ENCODE peak calls at places on chromosomes 7 and 10, in five cellular contexts. G, R, W, N and J are unnamed samples. For H3K4me1, the result is how much of the 10 kb centered on the place peaks cover.

GRCh38 chr7:156684661-156685060 is 44.1 kb downstream of the RNF32 start:
- DNase-seq in R (no peak), N (no peak), G (no peak), W (no peak), J (no peak)

GRCh38 chr7:41881313-41882130 is 178.6 kb upstream of the INHBA start:
- DNase-seq in W (no peak), G (peak), N (no peak), R (no peak), J (no peak)

GRCh38 chr7:81415181-81415580 is 354.7 kb downstream of the HGF start:
- DNase-seq in N (no peak), G (no peak), R (no peak), W (no peak), J (no peak)

GRCh38 chr7:38335123-38335489 is 61.7 kb upstream of the TARP start:
- DNase-seq in N (no peak), W (no peak), G (no peak), R (no peak), J (no peak)

GRCh38 chr7:57414852-57415251 is 35.1 kb upstream of the ZNF716 start:
- DNase-seq in G (no peak), N (no peak), R (no peak), W (no peak), J (no peak)

GRCh38 chr7:96114190-96114589 is 207.7 kb downstream of the SLC25A13 start:
- DNase-seq in G (no peak), N (no peak), R (no peak), W (no peak), J (no peak)

GRCh38 chr7:947391-948210 is 6.9 kb downstream of the ADAP1 start:
- DNase-seq in R (no peak), N (no peak), G (no peak), W (no peak), J (no peak)

GRCh38 chr10:55470840-55471239 is 669.8 kb upstream of the PCDH15 start:
- DNase-seq in W (no peak), N (no peak), G (no peak), R (no peak), J (no peak)

GRCh38 chr10:51325649-51326048 is 251.4 kb downstream of the PRKG1 start:
- DNase-seq in W (no peak), G (no peak), N (no peak), R (no peak), J (no peak)

GRCh38 chr7:101970047-101970585 is 152.7 kb downstream of the CUX1 start:
- DNase-seq in G (no peak), R (no peak), N (no peak), W (no peak), J (no peak)

GRCh38 chr7:37832194-37832593 is 16.2 kb upstream of the NME8 start:
- DNase-seq in W (peak), R (peak), G (peak), N (peak), J (peak)

GRCh38 chr7:129923709-129924108 is 29.1 kb downstream of the UBE2H start:
- DNase-seq in G (no peak), R (no peak), N (no peak), W (no peak), J (no peak)

GRCh38 chr7:149369497-149369896 is 91.4 kb downstream of the ZNF777 start:
- DNase-seq in N (no peak), G (no peak), W (no peak), R (no peak), J (no peak)

GRCh38 chr10:88913157-88913556 is 33.1 kb downstream of the STAMBPL1 start:
- DNase-seq in G (no peak), N (no peak), W (no peak), R (no peak), J (no peak)

GRCh38 chr10:100222529-100222928 is 6.9 kb downstream of the CHUK start:
- DNase-seq in G (no peak), R (no peak), W (no peak), N (no peak), J (no peak)

GRCh38 chr7:2138146-2138765 is 94.5 kb downstream of the MAD1L1 start:
- DNase-seq in G (no peak), W (no peak), N (no peak), R (no peak), J (no peak)

GRCh38 chr7:15924910-15925309 is 238.4 kb upstream of the MEOX2 start:
- DNase-seq in W (no peak), N (no peak), G (no peak), R (no peak), J (no peak)

GRCh38 chr10:17138450-17139062 is 8.9 kb upstream of the CUBN start:
- DNase-seq in R (no peak), W (no peak), N (no peak), G (no peak), J (no peak)

GRCh38 chr7:100629117-100629711 is 12.1 kb downstream of the TFR2 start:
- DNase-seq in R (no peak), N (peak), W (peak), G (no peak), J (no peak)

GRCh38 chr10:110353244-110354119 is 48.8 kb upstream of the SMNDC1 start:
- DNase-seq in N (peak), W (no peak), G (no peak), R (no peak), J (no peak)

GRCh38 chr10:71086439-71087080 is 125.8 kb upstream of the UNC5B start:
- DNase-seq in R (no peak), W (no peak), N (no peak), G (peak), J (no peak)

GRCh38 chr7:104123786-104124185 is 84.0 kb downstream of the ORC5 start:
- DNase-seq in N (no peak), R (no peak), G (no peak), W (no peak), J (no peak)

GRCh38 chr7:1692500-1693418 is 22.7 kb downstream of the ELFN1 start:
- DNase-seq in R (no peak), N (no peak), W (peak), G (no peak), J (peak)

GRCh38 chr7:149454750-149455149 is 6.1 kb downstream of the ZNF777 start:
- DNase-seq in R (no peak), W (no peak), G (no peak), N (no peak), J (no peak)

GRCh38 chr10:61642073-61642637 is 20.6 kb upstream of the CABCOCO1 start:
- DNase-seq in W (no peak), G (no peak), N (no peak), R (no peak), J (no peak)

GRCh38 chr10:3082290-3082689 is 14.9 kb downstream of the PFKP start:
- DNase-seq in G (no peak), W (no peak), R (no peak), N (no peak), J (no peak)

GRCh38 chr10:29725133-29725720 is 90.5 kb upstream of the SVIL start:
- DNase-seq in R (no peak), N (no peak), W (peak), G (peak), J (no peak)
- H3K4me1 ChIP-seq in R (under half), N (under half), W (under half), G (under half), J (under half)

DNA sequence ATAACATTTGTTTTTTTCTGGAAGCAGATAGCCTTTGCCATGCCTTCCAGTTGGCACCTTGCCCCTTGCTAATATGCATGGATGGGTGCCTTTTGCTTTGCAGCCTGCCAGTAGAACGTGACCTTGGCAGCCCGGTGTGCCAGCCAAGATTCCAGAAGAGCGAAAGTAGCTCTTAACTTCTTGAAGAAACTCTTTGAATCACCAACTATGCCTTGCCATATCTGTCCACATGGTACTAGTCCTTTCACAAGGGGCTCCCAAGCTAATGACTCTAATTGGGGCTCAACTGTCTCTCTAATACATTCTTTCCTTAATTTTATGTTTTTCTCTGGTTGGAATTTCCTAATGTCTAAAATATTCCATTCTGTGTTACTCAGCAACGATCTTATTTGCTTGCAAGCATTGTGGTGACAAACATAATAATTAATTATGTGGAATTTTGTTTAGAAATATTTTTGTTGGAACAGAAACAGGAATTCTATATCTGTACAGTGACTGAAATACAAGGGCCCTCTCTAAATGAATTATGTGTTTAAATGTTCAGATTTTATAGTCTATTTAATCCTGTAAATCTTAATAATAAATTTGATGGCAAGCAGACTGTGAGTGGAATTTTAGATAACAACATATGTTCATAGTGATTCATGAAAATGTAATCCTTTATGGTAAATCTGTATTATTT is 45.8 kb downstream of the HDAC9 start:
- DNase-seq in N (no peak), R (peak), W (peak), G (peak), J (peak)
- H3K4me3 ChIP-seq in N (no peak), R (no peak), W (no peak), G (no peak), J (no peak)

GRCh38 chr10:122114156-122114747 is 125.3 kb downstream of the TACC2 start:
- DNase-seq in R (peak), W (no peak), G (peak), N (no peak), J (peak)

GRCh38 chr10:122115874-122116273 is 126.9 kb downstream of the TACC2 start:
- DNase-seq in G (no peak), W (no peak), N (no peak), R (no peak), J (no peak)

GRCh38 chr10:122113161-122113944 is 124.4 kb downstream of the TACC2 start:
- DNase-seq in N (peak), W (peak), R (peak), G (peak), J (peak)

GRCh38 chr10:122112021-122112616 is 123.2 kb downstream of the TACC2 start:
- DNase-seq in G (no peak), N (no peak), R (no peak), W (peak), J (no peak)

GRCh38 chr10:122112625-122113160 is 123.7 kb downstream of the TACC2 start:
- DNase-seq in R (peak), G (peak), W (peak), N (peak), J (peak)
- TF ChIP-seq POLR2A in R (peak), G (no peak), W (no peak), N (peak), J (peak)

GRCh38 chr10:125026974-125027735 is 85.2 kb downstream of the ZRANB1 start:
- DNase-seq in G (no peak), R (no peak), W (no peak), N (no peak), J (no peak)

GRCh38 chr10:125026036-125026931 is 84.4 kb downstream of the ZRANB1 start:
- DNase-seq in N (no peak), R (no peak), W (no peak), G (no peak), J (no peak)

GRCh38 chr10:125024496-125025234 is 82.7 kb downstream of the ZRANB1 start:
- DNase-seq in W (no peak), G (no peak), R (no peak), N (no peak), J (no peak)

GRCh38 chr10:125023862-125024495 is 82.1 kb downstream of the ZRANB1 start:
- DNase-seq in W (peak), G (peak), N (no peak), R (peak), J (peak)

GRCh38 chr10:125025341-125025740 is 83.4 kb downstream of the ZRANB1 start:
- DNase-seq in N (no peak), G (no peak), R (no peak), W (no peak), J (no peak)
- H3K4me1 ChIP-seq in N (under half), G (half or more), R (half or more), W (under half), J (under half)

GRCh38 chr7:151247611-151248176 is 800 bp downstream of the SMARCD3 start:
- DNase-seq in G (no peak), R (no peak), N (peak), W (peak), J (no peak)
- H3K4me3 ChIP-seq in G (peak), R (peak), N (peak), W (peak), J (peak)

GRCh38 chr7:134355004-134355525 is 38.3 kb upstream of the SLC35B4 start:
- DNase-seq in N (no peak), G (no peak), R (no peak), W (peak), J (no peak)

GRCh38 chr7:134351424-134351823 is 34.7 kb upstream of the SLC35B4 start:
- DNase-seq in R (no peak), W (no peak), G (no peak), N (no peak), J (no peak)

GRCh38 chr7:134350682-134351081 is 34.0 kb upstream of the SLC35B4 start:
- DNase-seq in N (no peak), R (no peak), G (no peak), W (no peak), J (no peak)

GRCh38 chr7:134355925-134356324 is 39.2 kb upstream of the SLC35B4 start:
- DNase-seq in W (peak), N (no peak), R (peak), G (peak), J (no peak)

DNA sequence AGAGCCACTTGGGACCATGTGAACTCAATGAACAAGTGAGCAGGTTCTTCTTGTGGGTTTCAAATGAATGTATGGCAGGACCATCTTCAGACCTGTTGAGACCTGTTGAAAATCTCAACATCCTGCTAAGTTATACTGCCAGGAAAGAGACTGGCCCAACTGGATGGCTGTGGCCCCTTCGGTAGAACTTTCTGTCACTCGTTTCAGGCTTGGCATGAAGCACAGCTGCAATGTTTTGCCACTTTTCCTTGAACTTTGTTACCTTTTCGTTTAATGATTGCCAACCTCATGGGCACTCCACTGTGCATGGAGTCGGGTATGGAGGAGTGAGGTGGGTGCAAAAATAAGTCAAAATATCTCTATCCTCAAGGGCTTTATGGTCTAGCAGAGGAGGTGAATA is 36.7 kb upstream of the SLC35B4 start:
- DNase-seq in G (no peak), W (no peak), N (no peak), R (no peak), J (no peak)
- TF ChIP-seq POLR2A in G (no peak), W (no peak), N (no peak), R (no peak), J (no peak)

GRCh38 chr10:121338206-121338991 is 259.8 kb downstream of the FGFR2 start:
- DNase-seq in N (no peak), R (no peak), W (no peak), G (no peak), J (no peak)

GRCh38 chr10:121339136-121339535 is 259.1 kb downstream of the FGFR2 start:
- DNase-seq in G (no peak), R (no peak), N (no peak), W (no peak), J (no peak)

GRCh38 chr10:121335386-121335925 is 262.8 kb downstream of the FGFR2 start:
- DNase-seq in G (no peak), N (no peak), R (no peak), W (no peak), J (no peak)

GRCh38 chr10:121337356-121337936 is 260.8 kb downstream of the FGFR2 start:
- DNase-seq in W (no peak), G (no peak), N (no peak), R (no peak), J (no peak)

DNA sequence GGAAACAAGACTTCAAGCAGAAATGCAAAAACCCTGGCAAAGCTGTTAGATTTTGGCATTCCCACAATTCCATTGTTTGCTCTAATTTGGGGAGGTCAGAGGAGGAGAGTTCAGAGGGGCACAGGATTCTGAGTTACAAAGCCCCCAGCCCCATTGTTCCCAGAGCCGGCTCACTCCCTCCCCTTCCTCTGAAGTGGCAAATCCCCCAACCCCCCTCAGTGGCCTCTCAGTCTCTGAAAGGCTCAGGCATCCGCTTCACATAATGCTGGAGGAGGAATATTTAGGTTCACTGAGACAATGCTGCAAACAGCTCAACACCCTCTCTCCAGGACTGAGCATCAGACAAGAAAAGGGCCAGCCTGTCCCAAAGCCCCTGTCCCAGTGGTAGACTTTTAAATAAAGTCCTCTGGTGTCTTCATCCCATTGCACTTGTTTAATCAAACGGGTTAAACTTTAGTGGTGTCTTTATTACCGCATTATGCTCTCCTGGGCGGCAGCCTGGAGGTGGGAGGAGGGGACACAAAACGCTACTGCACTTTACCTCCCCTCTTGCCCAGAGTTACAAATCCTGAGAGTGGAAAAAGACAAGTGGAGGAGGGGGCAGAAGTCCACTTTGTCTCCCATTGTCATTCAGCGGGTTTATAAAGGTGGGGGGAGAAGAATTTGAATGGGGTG is 257.9 kb downstream of the FGFR2 start:
- DNase-seq in W (no peak), N (no peak), R (no peak), G (no peak), J (no peak)
- H3K4me1 ChIP-seq in W (under half), N (under half), R (under half), G (under half), J (under half)

GRCh38 chr10:73493781-73494180 is 2.0 kb downstream of the PPP3CB start:
- DNase-seq in R (no peak), G (no peak), N (no peak), W (no peak), J (no peak)
- H3K4me3 ChIP-seq in R (no peak), G (peak), N (no peak), W (no peak), J (no peak)

GRCh38 chr7:99396914-99397631 is 11.3 kb downstream of the PDAP1 start:
- DNase-seq in R (no peak), G (no peak), N (no peak), W (no peak), J (no peak)
- TF ChIP-seq POLR2A in R (no peak), G (no peak), N (no peak), W (no peak), J (no peak)

GRCh38 chr10:5399332-5399731 is 5.3 kb downstream of the TUBAL3 start:
- DNase-seq in W (no peak), G (no peak), N (no peak), R (peak), J (no peak)
- H3K4me1 ChIP-seq in W (under half), G (under half), N (under half), R (under half), J (under half)